ENCODE peak calls at places on chromosomes 5 and 9, in four cellular contexts. H, R, D and I are unnamed samples.

GRCh38 chr5:76556511-76557221 is 66.5 kb downstream of the F2RL2 start:
- DNase-seq in R (no peak), D (no peak), H (no peak), I (no peak)

GRCh38 chr5:35963381-35963843 is 25.0 kb upstream of the CAPSL start:
- DNase-seq in D (no peak), R (peak; percentile 8), H (peak; percentile 75), I (no peak)

GRCh38 chr5:150655221-150655620 is 5.8 kb upstream of the MYOZ3 start:
- DNase-seq in D (no peak), R (no peak), H (no peak), I (no peak)

GRCh38 chr5:103424453-103425205 is 138.0 kb downstream of the NUDT12 start:
- DNase-seq in R (peak; percentile 78), H (no peak), D (no peak), I (no peak)

GRCh38 chr5:110549301-110549700 is 177.2 kb downstream of the TMEM232 start:
- DNase-seq in D (no peak), R (peak; percentile 34), H (no peak), I (no peak)

GRCh38 chr9:70409800-70410199 is 4.7 kb downstream of the KLF9 start:
- DNase-seq in R (peak; percentile 33), D (no peak), H (no peak), I (no peak)

GRCh38 chr9:88224938-88225337 is 86.7 kb upstream of the SPATA31C2 start:
- DNase-seq in H (no peak), R (no peak), D (no peak), I (no peak)

GRCh38 chr5:78640622-78641021 is 8.0 kb downstream of the LHFPL2 start:
- DNase-seq in D (no peak), R (no peak), H (no peak), I (no peak)

GRCh38 chr5:92364986-92365550 is 982.0 kb upstream of the ARRDC3 start:
- DNase-seq in R (peak; percentile 1), H (no peak), D (no peak), I (no peak)

GRCh38 chr5:177453852-177454396 is 7.3 kb downstream of the PRR7 start:
- DNase-seq in R (no peak), H (peak; percentile 76), D (no peak), I (no peak)

GRCh38 chr9:129416831-129417604 is 203.9 kb downstream of the C9orf50 start:
- DNase-seq in H (no peak), R (no peak), D (peak; percentile 90), I (no peak)

GRCh38 chr5:12230659-12231058 is 326.4 kb upstream of the CTNND2 start:
- DNase-seq in H (no peak), R (no peak), D (no peak), I (no peak)

GRCh38 chr5:155082401-155082800 is 68.8 kb downstream of the KIF4B start:
- DNase-seq in D (no peak), H (no peak), R (peak; percentile 62), I (no peak)

GRCh38 chr5:14582797-14583137 is 1.2 kb downstream of the OTULINL start:
- DNase-seq in R (no peak), D (no peak), H (no peak), I (no peak)

GRCh38 chr5:154611341-154611767 is 133.3 kb upstream of the HAND1 start:
- DNase-seq in R (peak; percentile 29), D (no peak), H (no peak), I (no peak)

GRCh38 chr9:71001780-71002386 is 119.5 kb downstream of the TRPM3 start:
- DNase-seq in D (peak; percentile 9), H (no peak), R (no peak), I (peak; percentile 18)

GRCh38 chr9:131447600-131447999 is 53.7 kb downstream of the PRRC2B start:
- DNase-seq in R (no peak), H (no peak), D (no peak), I (no peak)

GRCh38 chr9:134539613-134540012 is 102.0 kb upstream of the COL5A1 start:
- DNase-seq in R (peak; percentile 22), D (no peak), H (no peak), I (no peak)

GRCh38 chr5:175357995-175358394 is 86.0 kb downstream of the DRD1 start:
- DNase-seq in D (no peak), H (no peak), R (no peak), I (no peak)

GRCh38 chr9:8907863-8908262 is 1108.3 kb upstream of the DMAC1 start:
- DNase-seq in R (peak; percentile 18), H (no peak), D (no peak), I (no peak)

GRCh38 chr5:42798284-42799240 is 13.1 kb downstream of the SELENOP start:
- DNase-seq in R (no peak), D (no peak), H (no peak), I (no peak)

GRCh38 chr5:151243564-151243963 is 9.4 kb upstream of the GM2A start:
- DNase-seq in R (no peak), H (no peak), D (no peak), I (no peak)

GRCh38 chr9:5786370-5787127 is 46.4 kb downstream of the ERMP1 start:
- DNase-seq in D (no peak), R (peak; percentile 75), H (no peak), I (no peak)

GRCh38 chr5:80230269-80230992 is 25.4 kb downstream of the SERINC5 start:
- DNase-seq in H (no peak), R (no peak), D (no peak), I (no peak)

GRCh38 chr5:80229902-80230255 is 26.0 kb downstream of the SERINC5 start:
- DNase-seq in R (peak; percentile 29), D (no peak), H (no peak), I (no peak)

GRCh38 chr5:80225189-80225588 is 30.7 kb downstream of the SERINC5 start:
- DNase-seq in D (no peak), R (no peak), H (no peak), I (no peak)

GRCh38 chr5:80225954-80226353 is 29.9 kb downstream of the SERINC5 start:
- DNase-seq in D (no peak), R (no peak), H (no peak), I (no peak)

GRCh38 chr5:80227979-80228596 is 27.8 kb downstream of the SERINC5 start:
- DNase-seq in R (no peak), D (no peak), H (no peak), I (no peak)
- H2BK12ac ChIP-seq in R (peak overlapping the region; percentile 15), D (no peak overlapping the region), H (no peak overlapping the region), I (no peak overlapping the region)

GRCh38 chr5:160667160-160667559 is 184.9 kb downstream of the ATP10B start:
- DNase-seq in R (no peak), H (no peak), D (no peak), I (no peak)
- H3K4me3 ChIP-seq in R (no peak overlapping the region), H (no peak overlapping the region), D (no peak overlapping the region), I (no peak overlapping the region)

DNA sequence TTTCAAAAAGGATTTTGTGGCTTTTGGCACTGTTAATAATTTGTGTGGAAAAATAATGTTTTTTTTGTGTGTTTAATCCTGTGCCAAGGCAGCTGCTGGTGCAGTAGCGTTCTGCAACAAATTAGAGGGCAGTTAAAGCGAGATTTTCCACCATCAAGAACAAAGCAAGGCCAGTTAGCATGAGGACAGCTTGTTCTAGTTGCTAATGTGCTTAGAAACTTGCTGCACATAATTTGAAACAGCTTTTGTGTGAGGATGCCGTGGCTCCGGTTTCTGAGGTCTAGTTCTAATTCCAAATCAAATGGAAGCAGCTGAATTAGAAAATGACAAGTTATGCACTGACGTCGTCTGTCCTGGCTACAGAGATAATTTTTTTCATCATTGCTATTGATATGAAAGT is 128.5 kb downstream of the SPATA31D1 start:
- DNase-seq in R (no peak), D (no peak), H (no peak), I (no peak)
- H2AFZ ChIP-seq in R (peak overlapping the region; percentile 63), D (no peak overlapping the region), H (peak overlapping the region; percentile 8), I (no peak overlapping the region)

GRCh38 chr5:33444542-33444941 is 3.8 kb downstream of the TARS1 start:
- DNase-seq in H (no peak), R (no peak), D (no peak), I (no peak)

GRCh38 chr5:33438996-33439395 is 1.8 kb upstream of the TARS1 start:
- DNase-seq in R (no peak), H (no peak), D (no peak), I (no peak)

GRCh38 chr5:33439905-33440481 is 772 bp upstream of the TARS1 start:
- DNase-seq in H (no peak), D (no peak), R (no peak), I (no peak)

GRCh38 chr5:33441241-33441844 is 578 bp downstream of the TARS1 start:
- DNase-seq in H (no peak), D (peak; percentile 3), R (no peak), I (no peak)

DNA sequence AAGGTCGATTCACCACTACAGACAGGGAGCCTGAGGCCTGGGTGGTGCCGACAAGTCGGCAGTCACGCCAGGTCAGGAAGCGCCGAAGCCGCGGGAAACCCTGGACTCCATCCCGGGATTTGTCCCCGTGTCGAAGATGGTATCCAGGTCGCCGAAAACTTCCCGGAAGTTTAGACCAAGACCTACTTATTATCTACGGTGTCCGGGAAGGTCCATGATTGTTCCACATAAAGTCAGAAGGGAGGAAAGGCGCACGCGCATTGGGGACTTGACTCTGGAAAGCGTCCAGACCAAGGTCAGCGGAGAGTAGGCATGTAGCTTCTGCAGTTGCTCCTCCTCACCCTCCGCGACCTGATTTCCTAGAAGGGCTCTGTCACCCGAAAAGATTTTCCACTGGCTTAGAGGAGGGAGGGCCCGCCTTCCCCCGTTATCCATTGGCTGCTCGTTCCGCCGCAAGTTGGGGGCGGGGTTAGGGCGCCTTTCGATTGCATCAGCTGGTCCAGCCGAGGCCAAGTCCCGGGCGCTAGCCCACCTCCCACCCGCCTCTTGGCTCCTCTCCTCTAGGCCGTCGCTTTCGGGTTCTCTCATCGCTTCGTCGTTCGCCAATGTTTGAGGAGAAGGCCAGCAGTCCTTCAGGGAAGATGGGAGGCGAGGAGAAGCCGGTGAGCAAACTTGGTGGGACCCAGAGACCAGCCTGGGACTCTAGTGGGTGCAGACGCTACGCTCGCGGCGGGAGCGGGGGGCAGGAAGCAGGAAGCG is at the start of gene TARS1:
- DNase-seq in H (peak; percentile 96), R (peak; percentile 100), D (peak; percentile 100), I (peak; percentile 98)
- H2BK12ac ChIP-seq in H (peak within 1 kb of the TSS; percentile 44), R (peak within 1 kb of the TSS; percentile 86), D (no peak within 1 kb of the TSS), I (no peak within 1 kb of the TSS)

DNA sequence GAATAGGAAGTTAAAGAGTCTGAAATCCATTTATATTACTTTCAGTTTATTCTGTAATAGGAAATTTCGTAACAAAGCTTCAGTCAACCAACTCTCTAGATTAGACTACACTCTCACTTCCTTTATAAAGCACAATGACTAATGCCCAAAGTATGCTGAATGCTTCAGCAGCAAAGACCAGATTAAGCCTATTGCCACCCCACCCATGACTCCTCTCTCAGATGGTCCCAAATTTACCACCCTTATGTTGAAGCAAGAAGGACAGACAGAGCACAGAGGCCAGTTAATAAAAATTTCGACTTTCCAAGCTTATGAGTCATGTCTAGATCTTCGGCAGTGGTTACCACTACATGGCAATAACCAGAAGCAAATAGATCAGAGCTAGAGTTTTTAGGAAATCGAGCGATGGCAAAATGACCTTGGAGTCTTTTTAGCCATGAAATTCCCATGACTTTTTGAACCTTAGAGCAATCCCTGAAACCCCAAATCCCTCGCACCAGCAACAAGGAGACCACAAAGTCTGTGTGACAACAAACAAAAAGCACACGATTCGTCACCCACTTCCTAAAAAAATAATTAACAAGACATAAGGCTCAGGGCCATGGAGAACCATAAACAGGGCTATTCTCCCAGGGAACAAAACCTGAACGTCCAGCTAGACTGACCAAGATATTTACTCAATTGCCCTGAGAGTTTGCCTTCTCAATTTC is 287.7 kb upstream of the RASA1 start:
- DNase-seq in D (peak; percentile 2), H (no peak), R (peak; percentile 87), I (no peak)
- H3K4me3 ChIP-seq in D (no peak overlapping the region), H (no peak overlapping the region), R (no peak overlapping the region), I (no peak overlapping the region)

GRCh38 chr5:39157679-39158078 is 61.7 kb downstream of the FYB1 start:
- DNase-seq in R (no peak), D (no peak), H (no peak), I (no peak)
- H2AFZ ChIP-seq in R (no peak overlapping the region), D (no peak overlapping the region), H (no peak overlapping the region), I (no peak overlapping the region)

GRCh38 chr5:147782053-147783028 is at the start of gene JAKMIP2:
- DNase-seq in H (peak; percentile 97), R (peak; percentile 88), D (no peak), I (peak; percentile 97)
- H2BK12ac ChIP-seq in H (peak within 1 kb of the TSS; percentile 94), R (no peak within 1 kb of the TSS), D (no peak within 1 kb of the TSS), I (no peak within 1 kb of the TSS)